ENCODE peak calls at places on chromosomes 7 and 10, in five cellular contexts. M, T, U, Q and R are unnamed samples.

GRCh38 chr10:94324609-94325233 is 38.0 kb downstream of the NOC3L start:
- DNase-seq in T (no peak), U (no peak), M (no peak), Q (no peak), R (no peak)

GRCh38 chr7:27091936-27092752 is 3.7 kb downstream of the HOXA1 start:
- DNase-seq in U (no peak), M (no peak), Q (no peak), T (no peak), R (no peak)

GRCh38 chr7:47941136-47941844 is 7.0 kb downstream of the PKD1L1 start:
- DNase-seq in M (no peak), Q (no peak), U (no peak), T (peak), R (no peak)

GRCh38 chr10:23439452-23439919 is 611 bp downstream of the OTUD1 start:
- DNase-seq in Q (no peak), M (peak), U (peak), T (peak), R (no peak)

GRCh38 chr7:70583965-70584883 is 547.7 kb upstream of the GALNT17 start:
- DNase-seq in M (no peak), U (no peak), Q (no peak), T (no peak), R (no peak)

GRCh38 chr7:108002726-108003590 is at the start of gene LAMB1:
- DNase-seq in U (no peak), M (no peak), Q (peak), T (peak), R (no peak)

GRCh38 chr10:132574783-132575319 is 37.3 kb downstream of the INPP5A start:
- DNase-seq in M (no peak), Q (no peak), T (no peak), U (no peak), R (no peak)

GRCh38 chr7:113086928-113087277 is 276 bp upstream of the GPR85 start:
- DNase-seq in M (no peak), Q (no peak), T (no peak), U (no peak), R (no peak)

GRCh38 chr7:32131091-32131490 is 60.9 kb upstream of the PDE1C start:
- DNase-seq in Q (no peak), U (no peak), M (no peak), T (no peak), R (no peak)

GRCh38 chr10:127041561-127041960 is 136.3 kb downstream of the DOCK1 start:
- DNase-seq in M (no peak), Q (no peak), T (peak), U (no peak), R (no peak)

GRCh38 chr10:49164587-49165188 is 23.5 kb downstream of the TMEM273 start:
- DNase-seq in M (peak), U (peak), Q (peak), T (peak), R (no peak)

GRCh38 chr10:28664369-28664740 is 13.0 kb upstream of the BAMBI start:
- DNase-seq in U (no peak), Q (no peak), M (no peak), T (no peak), R (no peak)

GRCh38 chr7:111370002-111370401 is 192.3 kb downstream of the IMMP2L start:
- DNase-seq in M (no peak), T (no peak), Q (no peak), U (no peak), R (no peak)

GRCh38 chr10:17923728-17924127 is 28.0 kb upstream of the SLC39A12 start:
- DNase-seq in M (no peak), Q (peak), U (no peak), T (peak), R (no peak)

GRCh38 chr7:108266489-108266888 is 136.3 kb upstream of the LAMB4 start:
- DNase-seq in Q (peak), T (no peak), M (no peak), U (no peak), R (no peak)